ENCODE peak calls at places on chromosomes 1 and 21, in eight cellular contexts. I is lower lobe of right lung; O is stimulated activated naive CD8-positive, alpha-beta T cell treated with anti-CD3 and anti-CD28 coated beads, Interleukin-15, Interleukin-2, amounts not matched to agents 100 U/mL and 50 U/mL, for 24 hours; V is activated naive CD4-positive, alpha-beta T cell treated with anti-CD3 and anti-CD28 coated beads, Interleukin-2, amount 50 U/mL, for 72 hours; M is activated naive CD8-positive, alpha-beta T cell treated with anti-CD3 and anti-CD28 coated beads, Interleukin-2, amount 10 ng/mL, durations not matched to agents 7 days and 5 days; E is gastroesophageal sphincter; L is CD4-positive, CD25-positive, alpha-beta regulatory T cell; P is K562. U is an unnamed sample.

GRCh38 chr1:201277441-201277840 is 5.9 kb upstream of the PKP1 start:
- ATAC-seq in E (no peak), O (no peak), L (no peak), P (no peak), I (no peak), M (no peak), V (no peak), U (no peak)

GRCh38 chr21:26127073-26127814 is 43.3 kb downstream of the APP start:
- ATAC-seq in L (no peak), O (no peak), P (no peak), I (no peak), E (no peak), M (no peak), V (no peak), U (no peak)

GRCh38 chr1:153985341-153985912 is 712 bp downstream of the RAB13 start:
- ATAC-seq in O (peak; percentile 81), P (peak; percentile 26), M (no peak), L (no peak), E (peak; percentile 56), V (peak; percentile 42), I (peak; percentile 25), U (peak; percentile 11)

GRCh38 chr1:44406761-44407429 is 1.8 kb downstream of the RNF220 start:
- ATAC-seq in E (no peak), M (no peak), V (peak; percentile 25), O (peak; percentile 2), L (no peak), I (peak; percentile 48), P (no peak), U (peak; percentile 43)

GRCh38 chr1:243496173-243496553 is 240.3 kb downstream of the SDCCAG8 start:
- ATAC-seq in V (no peak), E (peak; percentile 56), P (no peak), I (peak; percentile 56), O (no peak), M (no peak), L (no peak), U (no peak)

GRCh38 chr1:175394739-175395138 is 202.2 kb upstream of the KIAA0040 start:
- ATAC-seq in O (no peak), L (no peak), I (no peak), M (no peak), E (no peak), P (no peak), V (no peak), U (no peak)

GRCh38 chr1:182952677-182953444 is at the start of gene SHCBP1L:
- ATAC-seq in M (no peak), E (peak; percentile 62), I (peak; percentile 44), O (no peak), L (no peak), V (no peak), P (no peak), U (peak; percentile 13)

GRCh38 chr1:156379420-156380165 is 10.6 kb downstream of the RHBG start:
- ATAC-seq in L (no peak), I (no peak), E (no peak), O (no peak), P (peak; percentile 22), V (no peak), M (no peak), U (no peak)

GRCh38 chr1:23449918-23450317 is 25.4 kb upstream of the TCEA3 start:
- ATAC-seq in L (no peak), V (no peak), O (no peak), I (no peak), P (no peak), E (peak; percentile 54), M (no peak), U (no peak)

GRCh38 chr1:10242811-10243210 is 32.4 kb downstream of the KIF1B start:
- ATAC-seq in M (no peak), L (no peak), P (no peak), O (no peak), I (no peak), E (no peak), V (peak; percentile 43), U (peak; percentile 14)

GRCh38 chr1:61287734-61288133 is 205.4 kb downstream of the NFIA start:
- ATAC-seq in V (no peak), E (no peak), O (no peak), L (no peak), M (no peak), I (peak; percentile 88), P (no peak), U (no peak)

GRCh38 chr1:25682059-25682601 is 65.5 kb downstream of the MAN1C1 start:
- ATAC-seq in V (no peak), P (no peak), L (no peak), M (no peak), E (no peak), I (no peak), O (no peak), U (no peak)

GRCh38 chr1:9438431-9439073 is 100.7 kb upstream of the SLC25A33 start:
- ATAC-seq in P (no peak), I (peak; percentile 73), O (no peak), E (peak; percentile 78), V (no peak), M (no peak), L (no peak), U (peak; percentile 58)

GRCh38 chr1:43753422-43753821 is 46.1 kb downstream of the ST3GAL3 start:
- ATAC-seq in V (no peak), L (no peak), O (peak; percentile 23), M (no peak), I (no peak), P (no peak), E (no peak), U (no peak)

GRCh38 chr1:19466112-19466561 is 19.2 kb downstream of the CAPZB start:
- ATAC-seq in M (no peak), I (no peak), E (peak; percentile 28), V (no peak), P (no peak), L (no peak), O (no peak), U (no peak)

GRCh38 chr1:117093091-117093534 is 28.4 kb downstream of the TRIM45 start:
- ATAC-seq in P (peak; percentile 93), L (peak; percentile 49), O (peak; percentile 50), E (peak; percentile 94), V (peak; percentile 84), I (peak; percentile 28), M (no peak), U (peak; percentile 97)

GRCh38 chr1:206503591-206504362 is 3.6 kb upstream of the RASSF5 start:
- ATAC-seq in I (peak; percentile 33), P (peak; percentile 72), V (peak; percentile 84), M (peak; percentile 21), O (peak; percentile 91), L (no peak), E (peak; percentile 61), U (peak; percentile 63)

GRCh38 chr1:181239086-181239485 is 150.6 kb downstream of the IER5 start:
- ATAC-seq in V (no peak), O (no peak), P (no peak), M (no peak), I (no peak), L (no peak), E (no peak), U (no peak)

GRCh38 chr1:204041232-204041767 is 31.6 kb upstream of the SOX13 start:
- ATAC-seq in E (peak; percentile 59), V (no peak), L (no peak), M (no peak), P (no peak), O (no peak), I (no peak), U (no peak)

GRCh38 chr21:43645414-43645891 is 13.8 kb downstream of the HSF2BP start:
- ATAC-seq in L (no peak), O (peak; percentile 52), M (peak; percentile 70), I (peak; percentile 92), P (peak; percentile 81), E (peak; percentile 40), V (peak; percentile 26), U (peak; percentile 56)

GRCh38 chr1:113859478-113860175 is 11.9 kb downstream of the PTPN22 start:
- ATAC-seq in V (peak; percentile 43), M (peak; percentile 36), L (peak; percentile 44), P (peak; percentile 81), I (no peak), O (peak; percentile 75), E (no peak), U (no peak)

GRCh38 chr1:82838066-82838465 is 1037.3 kb downstream of the ADGRL2 start:
- ATAC-seq in M (no peak), O (no peak), I (no peak), L (no peak), E (no peak), P (no peak), V (no peak), U (peak; percentile 56)

GRCh38 chr21:41751621-41752020 is 15.2 kb downstream of the RIPK4 start:
- ATAC-seq in L (no peak), E (no peak), V (no peak), I (peak; percentile 76), O (no peak), P (no peak), M (no peak), U (peak; percentile 78)

GRCh38 chr1:183585038-183585437 is 5.2 kb downstream of the NCF2 start:
- ATAC-seq in M (no peak), L (no peak), I (no peak), E (no peak), V (no peak), O (no peak), P (no peak), U (peak; percentile 81)

GRCh38 chr1:5298376-5298775 is 644.0 kb downstream of the AJAP1 start:
- ATAC-seq in O (no peak), E (no peak), P (no peak), M (no peak), L (no peak), I (no peak), V (no peak), U (no peak)

GRCh38 chr1:222618880-222619321 is 1.0 kb downstream of the MIA3 start:
- ATAC-seq in M (no peak), E (no peak), P (peak; percentile 80), L (no peak), I (peak; percentile 32), V (no peak), O (no peak), U (no peak)

GRCh38 chr1:233256191-233256590 is 39.3 kb downstream of the PCNX2 start:
- ATAC-seq in L (no peak), M (no peak), I (no peak), P (no peak), V (no peak), O (no peak), E (no peak), U (no peak)

GRCh38 chr1:9099555-9099954 is 29.3 kb downstream of the GPR157 start:
- ATAC-seq in P (peak; percentile 69), M (no peak), I (no peak), E (no peak), L (no peak), O (no peak), V (no peak), U (no peak)

GRCh38 chr21:19922122-19922521 is 1076.1 kb upstream of the NCAM2 start:
- ATAC-seq in P (no peak), L (no peak), O (no peak), I (no peak), V (no peak), M (no peak), E (no peak), U (no peak)

GRCh38 chr1:111624382-111624781 is 4.8 kb downstream of the RAP1A start:
- ATAC-seq in E (no peak), V (peak; percentile 18), L (peak; percentile 59), M (peak; percentile 23), I (no peak), P (no peak), O (peak; percentile 25), U (no peak)

GRCh38 chr21:17532292-17532691 is 19.4 kb downstream of the CXADR start:
- ATAC-seq in E (no peak), L (no peak), M (no peak), I (no peak), O (no peak), V (no peak), P (no peak), U (no peak)

GRCh38 chr1:86068126-86068805 is 88.3 kb downstream of the COL24A1 start:
- ATAC-seq in E (no peak), P (no peak), V (no peak), L (no peak), M (no peak), I (no peak), O (no peak), U (no peak)

GRCh38 chr1:54607821-54608220 is 15.5 kb downstream of the FAM151A start:
- ATAC-seq in V (no peak), P (peak; percentile 10), E (no peak), I (no peak), M (no peak), O (no peak), L (no peak), U (no peak)